ENCODE peak calls at places on chromosomes 12 and 14, in seven cellular contexts. X is chondrocyte, P is A549, S is astrocyte of the spinal cord, Q is astrocyte, R is upper lobe of right lung, K is lower leg skin. M is an unnamed sample.

GRCh38 chr12:15996948-15997347 is 85.8 kb downstream of the DERA start:
- DNase-seq in S (no peak), Q (no peak), K (no peak), P (no peak), R (no peak), X (no peak), M (no peak)

GRCh38 chr14:66228267-66228970 is 257.8 kb upstream of the CCDC196 start:
- DNase-seq in X (no peak), Q (peak; percentile 70), P (no peak), K (no peak), S (peak; percentile 5), R (no peak), M (no peak)

GRCh38 chr12:122327014-122327413 is 60.7 kb upstream of the VPS33A start:
- DNase-seq in S (no peak), K (no peak), R (no peak), P (no peak), X (no peak), Q (no peak), M (no peak)

GRCh38 chr14:39023939-39024871 is 78.8 kb downstream of the SEC23A start:
- DNase-seq in K (no peak), R (no peak), X (no peak), S (no peak), Q (no peak), P (no peak), M (no peak)

GRCh38 chr14:83491091-83491490 is 1957.4 kb upstream of the SEL1L start:
- DNase-seq in R (no peak), K (no peak), P (no peak), X (no peak), S (no peak), Q (no peak), M (no peak)

GRCh38 chr14:29749327-29749726 is 178.3 kb downstream of the PRKD1 start:
- DNase-seq in K (no peak), S (peak; percentile 82), Q (peak; percentile 85), R (no peak), P (no peak), X (no peak), M (no peak)

GRCh38 chr12:105823810-105824209 is 314.9 kb downstream of the NUAK1 start:
- DNase-seq in Q (no peak), X (no peak), K (no peak), R (no peak), S (no peak), P (no peak), M (no peak)

GRCh38 chr12:16603265-16603915 is 2.6 kb downstream of the LMO3 start:
- DNase-seq in X (no peak), K (no peak), Q (no peak), R (no peak), P (no peak), S (no peak), M (no peak)

GRCh38 chr14:102785598-102785963 is 8.3 kb downstream of the TRAF3 start:
- DNase-seq in Q (no peak), R (no peak), P (no peak), X (no peak), S (no peak), K (no peak), M (no peak)
- TF ChIP-seq CTCF in Q (no peak), R (no peak), P (no peak), X (peak; percentile 21), S (peak; percentile 10), K (no peak), M (no peak)

GRCh38 chr14:55025948-55026347 is 951 bp downstream of the WDHD1 start:
- DNase-seq in K (no peak), X (no peak), R (no peak), Q (no peak), P (no peak), S (no peak), M (no peak)

GRCh38 chr14:55028066-55028465 is 1.0 kb downstream of the SOCS4 start:
- DNase-seq in R (no peak), Q (no peak), X (no peak), S (no peak), P (no peak), K (no peak), M (no peak)

GRCh38 chr14:55028476-55028875 is 1.4 kb downstream of the SOCS4 start:
- DNase-seq in P (no peak), X (no peak), K (no peak), Q (no peak), S (no peak), R (no peak), M (no peak)

GRCh38 chr14:55026441-55026792 is 482 bp downstream of the WDHD1 start:
- DNase-seq in R (no peak), K (no peak), S (no peak), Q (no peak), P (no peak), X (no peak), M (no peak)

DNA sequence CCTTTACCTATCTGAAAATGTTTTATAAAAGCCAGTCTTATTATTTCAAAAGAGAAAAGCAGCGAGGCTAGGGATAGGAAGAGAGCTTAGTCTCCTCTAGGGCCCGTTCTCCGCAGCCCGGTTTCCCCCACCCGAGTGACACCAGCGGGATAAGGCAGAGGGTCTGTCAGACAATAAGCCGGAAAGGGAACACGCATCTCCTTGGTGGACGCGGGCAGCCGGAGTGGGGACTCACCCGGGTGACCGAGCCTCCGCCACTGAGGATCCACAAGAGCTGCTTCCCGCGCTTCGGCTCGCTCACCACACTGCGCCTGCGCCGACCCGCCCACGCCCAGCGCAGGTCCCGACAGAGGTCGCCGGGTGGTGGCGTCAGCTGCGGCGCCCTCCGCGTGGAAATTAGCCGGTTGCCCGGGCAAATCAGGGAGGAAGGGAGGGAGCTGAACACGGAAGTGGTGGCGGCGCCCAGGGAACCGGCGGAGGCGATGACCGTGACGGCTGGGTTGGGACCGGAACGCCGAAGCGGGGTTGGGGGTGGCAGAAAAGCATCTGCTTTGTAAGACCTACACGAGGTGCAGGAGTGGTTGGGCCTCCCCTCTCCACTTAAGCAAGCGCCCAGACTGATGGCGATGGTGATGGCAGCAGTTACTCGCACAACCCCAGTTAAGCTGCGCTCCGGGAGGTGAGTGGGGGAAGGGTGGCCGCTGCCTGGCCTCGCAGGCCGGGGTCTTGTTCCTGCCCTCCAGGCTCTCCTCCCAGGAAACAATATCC is at the start of the genes SOCS4 and WDHD1:
- DNase-seq in Q (peak; percentile 81), K (peak; percentile 99), X (peak; percentile 97), R (peak; percentile 98), S (peak; percentile 94), P (peak; percentile 81), M (peak; percentile 93)
- TF ChIP-seq CTCF in Q (no peak), K (no peak), X (peak; percentile 38), R (peak; percentile 17), S (no peak), P (no peak), M (no peak)

GRCh38 chr12:18320976-18321375 is 59.7 kb downstream of the PIK3C2G start:
- DNase-seq in Q (no peak), K (no peak), X (no peak), P (no peak), R (no peak), S (no peak), M (no peak)
- TF ChIP-seq CTCF in Q (no peak), K (no peak), X (no peak), P (no peak), R (no peak), S (no peak), M (no peak)

DNA sequence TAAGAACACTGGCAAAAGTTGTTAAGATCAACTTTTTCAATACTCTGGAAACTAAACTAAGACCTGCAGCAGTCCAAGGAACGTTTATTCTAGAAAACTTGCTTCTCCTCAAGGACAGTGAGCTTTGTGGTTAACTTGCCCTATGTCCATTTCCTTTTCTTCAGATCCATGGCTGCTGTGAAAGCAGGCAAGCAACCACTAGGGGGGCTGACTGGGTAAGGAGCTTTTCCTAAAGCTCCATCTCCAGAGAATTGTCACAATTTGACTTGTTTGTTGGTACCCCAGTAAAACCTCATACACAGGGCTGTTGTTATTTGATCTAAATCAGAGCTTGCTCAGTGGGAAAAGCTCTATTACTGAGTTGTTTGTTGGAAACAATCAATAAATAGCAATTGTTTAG is 10.1 kb upstream of the RPL10L start:
- DNase-seq in S (no peak), K (no peak), X (no peak), Q (no peak), P (no peak), R (no peak), M (no peak)
- TF ChIP-seq CTCF in S (peak; percentile 19), K (no peak), X (peak; percentile 17), Q (peak; percentile 5), P (no peak), R (no peak), M (no peak)

GRCh38 chr14:78836777-78837176 is 666.6 kb downstream of the NRXN3 start:
- DNase-seq in P (peak; percentile 49), K (no peak), Q (peak; percentile 48), R (no peak), X (no peak), S (peak; percentile 64), M (peak; percentile 31)
- TF ChIP-seq CTCF in P (peak; percentile 47), K (no peak), Q (peak; percentile 71), R (peak; percentile 34), X (peak; percentile 67), S (peak; percentile 53), M (no peak)

GRCh38 chr14:105200074-105200473 is 19.0 kb upstream of the NUDT14 start:
- DNase-seq in P (no peak), Q (no peak), R (no peak), X (no peak), K (no peak), S (no peak), M (no peak)
- TF ChIP-seq CTCF in P (no peak), Q (no peak), R (no peak), X (peak; percentile 27), K (no peak), S (peak; percentile 13), M (no peak)

GRCh38 chr12:84502907-84503787 is 409.5 kb downstream of the SLC6A15 start:
- DNase-seq in X (no peak), S (peak; percentile 70), R (no peak), Q (peak; percentile 16), K (no peak), P (peak; percentile 25), M (peak; percentile 39)

GRCh38 chr12:84492381-84492883 is 420.2 kb downstream of the SLC6A15 start:
- DNase-seq in K (no peak), R (no peak), Q (no peak), S (no peak), P (no peak), X (no peak), M (no peak)

GRCh38 chr12:84502180-84502857 is 410.3 kb downstream of the SLC6A15 start:
- DNase-seq in R (no peak), K (no peak), Q (no peak), X (no peak), P (no peak), S (no peak), M (no peak)

GRCh38 chr12:84497819-84498218 is 414.8 kb downstream of the SLC6A15 start:
- DNase-seq in X (no peak), R (no peak), K (no peak), S (no peak), P (no peak), Q (no peak), M (no peak)
- TF ChIP-seq CTCF in X (peak; percentile 9), R (no peak), K (no peak), S (peak; percentile 24), P (peak; percentile 37), Q (no peak), M (no peak)

GRCh38 chr12:1695836-1696670 is 5.2 kb downstream of the ADIPOR2 start:
- DNase-seq in P (no peak), Q (peak; percentile 38), X (no peak), K (no peak), S (no peak), R (no peak), M (no peak)
- TF ChIP-seq CTCF in P (no peak), Q (no peak), X (no peak), K (no peak), S (no peak), R (no peak), M (no peak)

GRCh38 chr12:58247633-58248032 is 306.3 kb downstream of the ATP23 start:
- DNase-seq in X (no peak), K (no peak), S (no peak), R (no peak), P (no peak), Q (no peak), M (no peak)
- TF ChIP-seq CTCF in X (peak; percentile 29), K (no peak), S (peak; percentile 10), R (no peak), P (peak; percentile 6), Q (no peak), M (no peak)